ENCODE peak calls at places on chromosomes 4 and X, in nine cellular contexts. C is PC-3, K is NCI-H1930, O is fibroblast of lung, M is mucosa of descending colon, Q is T-helper 1 cell, J is globus pallidus, L is AG10803, N is GM12865. F is an unnamed sample.

GRCh38 chr4:80101768-80102116 is 28.7 kb upstream of the ANTXR2 start:
- DNase-seq in C (peak), K (no peak), O (peak), M (no peak), Q (no peak), J (no peak), L (no peak), N (no peak), F (no peak)

GRCh38 chr4:25928956-25929336 is 14.9 kb downstream of the SMIM20 start:
- DNase-seq in C (no peak), K (peak), O (peak), M (no peak), Q (no peak), J (no peak), L (peak), N (no peak), F (no peak)

GRCh38 chr4:45453258-45453841 is 670.5 kb downstream of the GABRG1 start:
- DNase-seq in C (peak), K (no peak), O (peak), M (no peak), Q (no peak), J (peak), L (peak), N (peak), F (no peak)

GRCh38 chr4:13990596-13991589 is 363.4 kb upstream of the BOD1L1 start:
- DNase-seq in C (no peak), K (no peak), O (no peak), M (no peak), Q (no peak), J (no peak), L (no peak), N (no peak), F (no peak)

GRCh38 chrX:75781618-75782017 is 3.4 kb downstream of the MAGEE2 start:
- DNase-seq in C (no peak), K (no peak), O (no peak), M (peak), Q (no peak), J (peak), L (no peak), N (no peak), F (no peak)

GRCh38 chr4:156575430-156576073 is 396.0 kb downstream of the PDGFC start:
- DNase-seq in C (peak), K (no peak), O (peak), M (no peak), Q (no peak), J (no peak), L (peak), N (no peak), F (no peak)

GRCh38 chr4:8671712-8672290 is 79.2 kb downstream of the CPZ start:
- DNase-seq in C (no peak), K (no peak), O (no peak), M (no peak), Q (no peak), J (no peak), L (no peak), N (no peak), F (no peak)

GRCh38 chr4:37244583-37245390 is at the start of gene NWD2:
- DNase-seq in C (no peak), K (no peak), O (peak), M (peak), Q (no peak), J (no peak), L (no peak), N (peak), F (peak)

GRCh38 chr4:65669008-65669971 is 999 bp downstream of the EPHA5 start:
- DNase-seq in C (peak), K (no peak), O (peak), M (no peak), Q (no peak), J (no peak), L (peak), N (no peak), F (no peak)

GRCh38 chr4:150176559-150176958 is 98.3 kb downstream of the DCLK2 start:
- DNase-seq in C (no peak), K (no peak), O (peak), M (no peak), Q (no peak), J (no peak), L (peak), N (no peak), F (no peak)

GRCh38 chr4:27248829-27249228 is 388.2 kb downstream of the STIM2 start:
- DNase-seq in C (no peak), K (no peak), O (peak), M (no peak), Q (no peak), J (no peak), L (peak), N (no peak), F (no peak)

GRCh38 chr4:174592985-174593335 is 70.7 kb upstream of the HPGD start:
- DNase-seq in C (peak), K (no peak), O (peak), M (no peak), Q (no peak), J (no peak), L (peak), N (no peak), F (no peak)

GRCh38 chrX:37405954-37406353 is 56.8 kb downstream of the PRRG1 start:
- DNase-seq in C (no peak), K (no peak), O (peak), M (no peak), Q (no peak), J (no peak), L (peak), N (no peak), F (no peak)

GRCh38 chr4:147596976-147597375 is 20.2 kb upstream of the TMEM184C start:
- DNase-seq in C (peak), K (no peak), O (peak), M (no peak), Q (no peak), J (no peak), L (peak), N (no peak), F (no peak)

GRCh38 chrX:31931225-31931624 is 859.4 kb upstream of the FTHL17 start:
- DNase-seq in C (no peak), K (no peak), O (peak), M (no peak), Q (no peak), J (no peak), L (no peak), N (no peak), F (no peak)

GRCh38 chrX:70505451-70505841 is 60.8 kb downstream of the DLG3 start:
- DNase-seq in C (no peak), K (no peak), O (no peak), M (no peak), Q (no peak), J (no peak), L (no peak), N (no peak), F (no peak)

GRCh38 chrX:23811135-23811781 is 28.3 kb downstream of the SAT1 start:
- DNase-seq in C (no peak), K (no peak), O (no peak), M (no peak), Q (no peak), J (peak), L (peak), N (no peak), F (no peak)

GRCh38 chr4:36255575-36255974 is 11.3 kb upstream of the ARAP2 start:
- DNase-seq in C (no peak), K (no peak), O (no peak), M (no peak), Q (peak), J (peak), L (no peak), N (peak), F (no peak)

GRCh38 chr4:177562163-177562562 is 119.9 kb upstream of the AGA start:
- DNase-seq in C (no peak), K (no peak), O (no peak), M (no peak), Q (no peak), J (no peak), L (no peak), N (no peak), F (no peak)

GRCh38 chrX:45850775-45851433 is 650.2 kb upstream of the DIPK2B start:
- DNase-seq in C (peak), K (peak), O (peak), M (peak), Q (no peak), J (no peak), L (peak), N (no peak), F (peak)

GRCh38 chr4:47930971-47931804 is 16.8 kb upstream of the NFXL1 start:
- DNase-seq in C (peak), K (no peak), O (peak), M (no peak), Q (no peak), J (no peak), L (peak), N (no peak), F (no peak)

GRCh38 chr4:16573744-16574143 is 324.7 kb downstream of the LDB2 start:
- DNase-seq in C (peak), K (no peak), O (peak), M (no peak), Q (no peak), J (peak), L (peak), N (no peak), F (no peak)

GRCh38 chrX:19172741-19173140 is 50.5 kb upstream of the ADGRG2 start:
- DNase-seq in C (peak), K (no peak), O (no peak), M (no peak), Q (no peak), J (no peak), L (no peak), N (no peak), F (no peak)

GRCh38 chr4:7075962-7076693 is 8.3 kb upstream of the GRPEL1 start:
- DNase-seq in C (no peak), K (no peak), O (peak), M (no peak), Q (no peak), J (no peak), L (peak), N (no peak), F (no peak)

GRCh38 chr4:139265654-139266053 is 14.4 kb downstream of the MGARP start:
- DNase-seq in C (no peak), K (no peak), O (no peak), M (no peak), Q (no peak), J (no peak), L (no peak), N (no peak), F (no peak)

GRCh38 chrX:141176586-141177451 is at the start of gene LDOC1:
- DNase-seq in C (peak), K (peak), O (peak), M (peak), Q (peak), J (peak), L (peak), N (no peak), F (peak)

F was measured in left colon.